ENCODE peak calls at places on chromosomes 7 and 10, in seven cellular contexts. I is PC-3; G is fibroblast of villous mesenchyme; E is activated CD8-positive, alpha-beta T cell treated with anti-CD3 and anti-CD28 coated beads for 36 hours; W is NCI-H2107; R is NCI-H69; D is NCI-H2029 treated with DMSO at 0.1 percent for 48 hours. J is an unnamed sample.
A peak's percentile ranks its signal among the peaks of the same experiment; 100 is the strongest.

GRCh38 chr7:122155566-122155965 is 11.5 kb upstream of the AASS start:
- DNase-seq in R (no peak), W (no peak), D (no peak), I (no peak), E (no peak), G (peak; percentile 68), J (no peak)

GRCh38 chr7:20998309-20998708 is 211.6 kb upstream of the SP8 start:
- DNase-seq in D (no peak), I (peak; percentile 91), G (no peak), E (no peak), R (no peak), W (no peak), J (no peak)

GRCh38 chr7:132206594-132206993 is 369.7 kb downstream of the PLXNA4 start:
- DNase-seq in I (no peak), E (no peak), D (no peak), R (no peak), W (no peak), G (no peak), J (no peak)

GRCh38 chr7:1458676-1459511 is at the start of gene MICALL2:
- DNase-seq in G (peak; percentile 87), E (peak; percentile 60), W (no peak), I (peak; percentile 89), R (peak; percentile 71), D (no peak), J (peak; percentile 42)

GRCh38 chr7:137903382-137904169 is 56.8 kb upstream of the DGKI start:
- DNase-seq in W (peak; percentile 77), E (peak; percentile 74), I (peak; percentile 72), G (peak; percentile 83), D (peak; percentile 68), R (peak; percentile 71), J (no peak)

GRCh38 chr10:78222096-78222790 is 188.6 kb downstream of the RPS24 start:
- DNase-seq in E (no peak), D (no peak), W (no peak), R (peak; percentile 24), I (no peak), G (no peak), J (no peak)

GRCh38 chr10:8532647-8533046 is 478.2 kb downstream of the GATA3 start:
- DNase-seq in R (no peak), G (no peak), I (no peak), D (no peak), E (no peak), W (no peak), J (no peak)

GRCh38 chr7:26151650-26151952 is 397 bp upstream of the NFE2L3 start:
- DNase-seq in I (no peak), G (no peak), E (no peak), W (no peak), D (no peak), R (no peak), J (no peak)

GRCh38 chr10:130740166-130740565 is 571.4 kb downstream of the TCERG1L start:
- DNase-seq in E (no peak), W (no peak), G (no peak), D (no peak), I (no peak), R (no peak), J (no peak)

GRCh38 chr10:106894675-106895074 is 269.8 kb downstream of the SORCS1 start:
- DNase-seq in W (no peak), I (no peak), D (no peak), G (no peak), R (no peak), E (no peak), J (no peak)

GRCh38 chr7:47514367-47514766 is 67.5 kb downstream of the TNS3 start:
- DNase-seq in R (no peak), G (no peak), W (no peak), I (no peak), D (no peak), E (no peak), J (no peak)

GRCh38 chr10:108789911-108790310 is 1133.4 kb downstream of the XPNPEP1 start:
- DNase-seq in D (no peak), I (peak; percentile 94), R (no peak), E (no peak), G (no peak), W (no peak), J (no peak)

GRCh38 chr7:154497751-154498150 is 445.6 kb downstream of the DPP6 start:
- DNase-seq in D (no peak), W (no peak), R (no peak), G (no peak), I (no peak), E (no peak), J (no peak)

GRCh38 chr7:12091164-12091563 is 119.9 kb upstream of the TMEM106B start:
- DNase-seq in D (no peak), W (no peak), E (no peak), R (peak; percentile 65), I (no peak), G (peak; percentile 16), J (no peak)

GRCh38 chr10:11208243-11208642 is 190.6 kb downstream of the CELF2 start:
- DNase-seq in D (no peak), W (no peak), G (no peak), E (no peak), R (no peak), I (no peak), J (no peak)

GRCh38 chr10:43396928-43397624 is 11.9 kb downstream of the HNRNPF start:
- DNase-seq in D (peak; percentile 29), E (peak; percentile 91), G (peak; percentile 86), I (peak; percentile 96), R (peak; percentile 91), W (peak; percentile 78), J (no peak)

GRCh38 chr10:20274580-20274979 is 458.3 kb downstream of the PLXDC2 start:
- DNase-seq in G (no peak), R (no peak), E (no peak), W (no peak), I (no peak), D (no peak), J (no peak)

GRCh38 chr7:131563918-131564317 is 7.5 kb upstream of the PODXL start:
- DNase-seq in D (no peak), R (no peak), W (no peak), I (no peak), E (no peak), G (no peak), J (no peak)

GRCh38 chr10:79938728-79939380 is 10.1 kb downstream of the SFTPD start:
- DNase-seq in G (no peak), W (no peak), R (no peak), I (no peak), D (no peak), E (peak; percentile 42), J (no peak)

GRCh38 chr10:34017281-34017680 is 682.8 kb upstream of the NRP1 start:
- DNase-seq in R (peak; percentile 11), D (no peak), G (no peak), W (no peak), I (no peak), E (no peak), J (no peak)

J was measured in GM04503.